ENCODE peak calls at places on chromosomes 5 and 9, in four cellular contexts. One of them, this sample, is unnamed.
A peak's percentile ranks its signal among the peaks of the same experiment; 100 is the strongest.

GRCh38 chr9:109299901-109300300 is 21.0 kb downstream of the EPB41L4B start:
- DNase-seq in fibroblast of gingiva: no peak
- DNase-seq in NCI-H1048: no peak
- DNase-seq in D341Med: no peak
- DNase-seq in this sample: no peak

GRCh38 chr5:82349651-82350050 is 71.5 kb upstream of the RPS23 start:
- DNase-seq in fibroblast of gingiva: peak; percentile 48
- DNase-seq in NCI-H1048: no peak
- DNase-seq in D341Med: peak; percentile 56
- DNase-seq in this sample: peak; percentile 73

GRCh38 chr5:179694561-179694960 is 4.2 kb upstream of the CANX start:
- DNase-seq in fibroblast of gingiva: no peak
- DNase-seq in NCI-H1048: no peak
- DNase-seq in D341Med: no peak
- DNase-seq in this sample: no peak

GRCh38 chr5:138955013-138955660 is 80.0 kb upstream of the LRRTM2 start:
- DNase-seq in fibroblast of gingiva: no peak
- DNase-seq in NCI-H1048: no peak
- DNase-seq in D341Med: peak; percentile 75
- DNase-seq in this sample: peak; percentile 75

GRCh38 chr9:105757496-105758251 is 63.3 kb downstream of the TMEM38B start:
- DNase-seq in fibroblast of gingiva: peak; percentile 9
- DNase-seq in NCI-H1048: no peak
- DNase-seq in D341Med: no peak
- DNase-seq in this sample: no peak

GRCh38 chr5:44932922-44933585 is 124.3 kb downstream of the MRPS30 start:
- DNase-seq in fibroblast of gingiva: no peak
- DNase-seq in NCI-H1048: no peak
- DNase-seq in D341Med: no peak
- DNase-seq in this sample: no peak

GRCh38 chr9:17229945-17230560 is 95.2 kb downstream of the CNTLN start:
- DNase-seq in fibroblast of gingiva: no peak
- DNase-seq in NCI-H1048: no peak
- DNase-seq in D341Med: no peak
- DNase-seq in this sample: no peak

GRCh38 chr5:148443998-148444397 is 60.2 kb downstream of the FBXO38 start:
- DNase-seq in fibroblast of gingiva: peak; percentile 66
- DNase-seq in NCI-H1048: peak; percentile 50
- DNase-seq in D341Med: peak; percentile 41
- DNase-seq in this sample: peak; percentile 57

GRCh38 chr5:67021031-67021430 is 175.6 kb downstream of the CD180 start:
- DNase-seq in fibroblast of gingiva: no peak
- DNase-seq in NCI-H1048: no peak
- DNase-seq in D341Med: no peak
- DNase-seq in this sample: no peak

GRCh38 chr9:17863213-17863883 is 284.5 kb downstream of the SH3GL2 start:
- DNase-seq in fibroblast of gingiva: no peak
- DNase-seq in NCI-H1048: no peak
- DNase-seq in D341Med: no peak
- DNase-seq in this sample: no peak

GRCh38 chr9:87095961-87096360 is 148.7 kb upstream of the GAS1 start:
- DNase-seq in fibroblast of gingiva: no peak
- DNase-seq in NCI-H1048: peak; percentile 46
- DNase-seq in D341Med: no peak
- DNase-seq in this sample: no peak

GRCh38 chr5:3599283-3600105 is 3.9 kb downstream of the IRX1 start:
- DNase-seq in fibroblast of gingiva: no peak
- DNase-seq in NCI-H1048: no peak
- DNase-seq in D341Med: no peak
- DNase-seq in this sample: no peak

GRCh38 chr9:114745108-114745848 is 60.6 kb downstream of the TNFSF15 start:
- DNase-seq in fibroblast of gingiva: peak; percentile 89
- DNase-seq in NCI-H1048: no peak
- DNase-seq in D341Med: no peak
- DNase-seq in this sample: no peak

This sample was measured in BE2C.